ENCODE peak calls at places on chromosomes 7 and 10, in eight cellular contexts. F is A549, E is endodermal cell, G is neural progenitor cell, K is uterus, I is transverse colon, U is H1, D is Panc1. A is an unnamed sample.

GRCh38 chr10:133277277-133277992 is 767 bp upstream of the ADAM8 start:
- DNase-seq in G (no peak), I (no peak), F (no peak), D (no peak), K (no peak), E (no peak), U (no peak), A (no peak)

GRCh38 chr7:34184466-34184865 is 279.1 kb downstream of the BMPER start:
- DNase-seq in K (no peak), G (no peak), E (no peak), F (peak; percentile 10), U (no peak), I (no peak), D (no peak), A (no peak)

GRCh38 chr10:102312683-102313082 is 67.4 kb downstream of the GBF1 start:
- DNase-seq in D (no peak), E (no peak), U (no peak), G (no peak), F (no peak), I (no peak), K (no peak), A (no peak)

GRCh38 chr10:132462463-132463332 is 65.7 kb downstream of the PWWP2B start:
- DNase-seq in E (peak; percentile 43), D (no peak), I (no peak), F (no peak), G (no peak), K (no peak), U (no peak), A (no peak)

GRCh38 chr10:60387531-60387930 is 2.1 kb downstream of the ANK3 start:
- DNase-seq in K (no peak), F (no peak), G (no peak), U (no peak), E (no peak), I (no peak), D (no peak), A (no peak)

GRCh38 chr7:25006225-25006624 is 26.2 kb upstream of the OSBPL3 start:
- DNase-seq in G (no peak), I (no peak), U (no peak), E (no peak), F (no peak), K (no peak), D (no peak), A (no peak)

GRCh38 chr7:25989140-25989705 is 162.8 kb upstream of the NFE2L3 start:
- DNase-seq in F (no peak), G (no peak), D (no peak), I (peak; percentile 21), U (no peak), E (no peak), K (no peak), A (no peak)

GRCh38 chr7:85614684-85615083 is 427.8 kb upstream of the SEMA3D start:
- DNase-seq in U (no peak), F (no peak), G (no peak), I (no peak), K (no peak), E (no peak), D (no peak), A (no peak)

GRCh38 chr7:2114052-2114451 is 118.7 kb downstream of the MAD1L1 start:
- DNase-seq in G (no peak), F (no peak), I (no peak), K (no peak), D (no peak), U (no peak), E (no peak), A (no peak)

GRCh38 chr10:44766601-44767000 is 144.5 kb upstream of the TMEM72 start:
- DNase-seq in F (no peak), D (no peak), U (no peak), K (no peak), I (no peak), G (peak; percentile 27), E (no peak), A (no peak)

GRCh38 chr7:155213955-155214327 is 83.7 kb upstream of the INSIG1 start:
- DNase-seq in K (no peak), E (no peak), I (no peak), F (no peak), D (no peak), U (no peak), G (no peak), A (no peak)

GRCh38 chr7:74572301-74573090 is 85.0 kb upstream of the GTF2I start:
- DNase-seq in U (no peak), D (no peak), F (no peak), E (no peak), I (peak; percentile 36), G (no peak), K (no peak), A (no peak)

GRCh38 chr7:3568516-3568915 is 267.5 kb downstream of the SDK1 start:
- DNase-seq in D (no peak), I (no peak), G (no peak), E (no peak), K (no peak), U (no peak), F (no peak), A (no peak)

GRCh38 chr7:71096341-71096740 is 35.6 kb upstream of the GALNT17 start:
- DNase-seq in I (no peak), G (no peak), D (no peak), E (no peak), K (no peak), U (no peak), F (no peak), A (no peak)

GRCh38 chr10:119023553-119023868 is 6.0 kb upstream of the NANOS1 start:
- DNase-seq in I (no peak), G (no peak), K (no peak), D (no peak), U (no peak), F (no peak), E (no peak), A (no peak)
- H3K27ac ChIP-seq in I (no peak overlapping the region), G (no peak overlapping the region), K (no peak overlapping the region), D (peak overlapping the region; percentile 14), U (peak overlapping the region; percentile 38), F (no peak overlapping the region), E (no peak overlapping the region), A (peak overlapping the region; percentile 6)

GRCh38 chr10:71395621-71396020 is 1.1 kb upstream of the CDH23 start:
- DNase-seq in D (no peak), F (peak; percentile 69), I (no peak), E (peak; percentile 52), U (no peak), G (no peak), K (no peak), A (peak; percentile 8)
- TF ChIP-seq CTCF in D (no peak), F (no peak), I (peak; percentile 9), E (no peak), U (no peak), G (peak; percentile 29), K (no peak), A (no peak)

GRCh38 chr7:131285558-131285957 is 42.1 kb upstream of the MKLN1 start:
- DNase-seq in E (no peak), U (no peak), K (peak; percentile 32), F (no peak), I (no peak), D (no peak), G (no peak), A (no peak)
- H3K27ac ChIP-seq in E (no peak overlapping the region), U (no peak overlapping the region), K (peak overlapping the region; percentile 81), F (no peak overlapping the region), I (peak overlapping the region; percentile 67), D (no peak overlapping the region), G (no peak overlapping the region), A (peak overlapping the region; percentile 70)

GRCh38 chr10:71132321-71132810 is 80.0 kb upstream of the UNC5B start:
- DNase-seq in G (no peak), F (no peak), U (no peak), K (no peak), I (no peak), D (no peak), E (no peak), A (no peak)
- TF ChIP-seq CTCF in G (no peak), F (no peak), U (no peak), K (no peak), I (no peak), D (no peak), E (no peak), A (no peak)

DNA sequence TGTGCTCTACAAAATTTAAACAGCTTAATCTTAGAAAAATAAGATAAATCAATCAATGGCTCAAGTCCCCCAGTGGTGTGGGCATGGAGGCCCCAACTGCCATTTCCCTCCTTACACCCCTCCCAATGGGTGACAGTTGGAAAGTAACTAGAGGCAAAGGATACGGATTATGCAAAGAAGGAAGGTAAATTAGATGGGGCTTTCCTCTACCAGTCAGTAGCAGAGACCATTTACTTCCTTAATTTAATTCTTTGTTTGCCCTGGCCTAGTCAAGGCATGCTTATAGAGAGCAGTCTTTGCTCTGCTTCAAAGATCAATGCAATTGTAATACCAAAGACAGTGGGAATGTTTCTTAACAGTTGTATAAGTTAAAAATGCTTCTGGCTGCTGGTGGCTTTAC is 63.3 kb upstream of the PAPSS2 start:
- DNase-seq in D (no peak), K (no peak), G (no peak), I (no peak), E (no peak), F (no peak), U (no peak), A (no peak)
- H3K27ac ChIP-seq in D (no peak overlapping the region), K (no peak overlapping the region), G (no peak overlapping the region), I (no peak overlapping the region), E (no peak overlapping the region), F (no peak overlapping the region), U (no peak overlapping the region), A (peak overlapping the region; percentile 18)

GRCh38 chr10:100812978-100813377 is 67.6 kb downstream of the PAX2 start:
- DNase-seq in G (no peak), E (no peak), F (no peak), I (no peak), K (no peak), U (no peak), D (no peak), A (no peak)
- TF ChIP-seq CTCF in G (peak; percentile 15), E (peak; percentile 32), F (peak; percentile 13), I (no peak), K (no peak), U (no peak), D (no peak), A (no peak)

GRCh38 chr10:94461503-94461902 is 59.2 kb downstream of the TBC1D12 start:
- DNase-seq in G (no peak), F (no peak), K (no peak), U (no peak), E (no peak), I (no peak), D (no peak), A (no peak)
- H3K27ac ChIP-seq in G (no peak overlapping the region), F (no peak overlapping the region), K (no peak overlapping the region), U (no peak overlapping the region), E (no peak overlapping the region), I (no peak overlapping the region), D (no peak overlapping the region), A (no peak overlapping the region)

GRCh38 chr7:125386211-125386610 is 456.6 kb upstream of the POT1 start:
- DNase-seq in I (no peak), E (no peak), U (no peak), F (no peak), D (no peak), G (no peak), K (no peak), A (no peak)

GRCh38 chr7:125382401-125382800 is 452.8 kb upstream of the POT1 start:
- DNase-seq in K (no peak), F (no peak), G (no peak), E (no peak), I (no peak), D (no peak), U (no peak), A (no peak)

GRCh38 chr7:125383324-125383723 is 453.7 kb upstream of the POT1 start:
- DNase-seq in I (no peak), D (no peak), K (no peak), U (no peak), F (no peak), G (no peak), E (no peak), A (no peak)
- TF ChIP-seq CTCF in I (no peak), D (peak; percentile 9), K (no peak), U (no peak), F (no peak), G (peak; percentile 38), E (peak; percentile 58), A (no peak)

GRCh38 chr10:100618856-100619255 is 83.1 kb downstream of the HIF1AN start:
- DNase-seq in E (no peak), G (no peak), U (no peak), K (no peak), D (no peak), I (no peak), F (no peak), A (no peak)
- H3K27ac ChIP-seq in E (no peak overlapping the region), G (no peak overlapping the region), U (no peak overlapping the region), K (no peak overlapping the region), D (no peak overlapping the region), I (no peak overlapping the region), F (no peak overlapping the region), A (no peak overlapping the region)

A was measured in coronary artery.